ENCODE peak calls at places on chromosomes 13 and 19, in seven cellular contexts. X is HCT116, V is HepG2, J is H1, R is SK-N-SH, N is GM12878, H is K562. G is an unnamed sample.

GRCh38 chr13:30463820-30464495 is 1.8 kb downstream of the HMGB1 start:
- DNase-seq in X (no peak), V (peak), J (no peak), R (no peak), N (no peak), H (peak), G (peak)

GRCh38 chr19:18429717-18430416 is 8.1 kb downstream of the ISYNA1 start:
- DNase-seq in X (no peak), V (no peak), J (no peak), R (no peak), N (no peak), H (no peak), G (no peak)

GRCh38 chr13:29771247-29771646 is 79.2 kb downstream of the UBL3 start:
- DNase-seq in X (peak), V (peak), J (no peak), R (peak), N (no peak), H (peak), G (no peak)

GRCh38 chr19:9981406-9982260 is 28.7 kb downstream of the COL5A3 start:
- DNase-seq in X (no peak), V (no peak), J (no peak), R (no peak), N (no peak), H (no peak), G (no peak)

GRCh38 chr13:113404723-113405471 is 41.0 kb upstream of the GRTP1 start:
- DNase-seq in X (no peak), V (no peak), J (no peak), R (no peak), N (no peak), H (no peak), G (no peak)

GRCh38 chr13:40433577-40433976 is 232.9 kb downstream of the FOXO1 start:
- DNase-seq in X (no peak), V (no peak), J (no peak), R (no peak), N (no peak), H (no peak), G (no peak)

GRCh38 chr19:17553256-17553655 is 2.2 kb upstream of the COLGALT1 start:
- DNase-seq in X (no peak), V (no peak), J (no peak), R (no peak), N (no peak), H (peak), G (no peak)

GRCh38 chr19:30450945-30451344 is 78.8 kb downstream of the ZNF536 start:
- DNase-seq in X (no peak), V (no peak), J (no peak), R (no peak), N (no peak), H (no peak), G (no peak)

GRCh38 chr19:31263317-31263716 is 85.9 kb downstream of the TSHZ3 start:
- DNase-seq in X (no peak), V (no peak), J (no peak), R (peak), N (no peak), H (no peak), G (no peak)

GRCh38 chr19:17409990-17410389 is 4.6 kb upstream of the BST2 start:
- DNase-seq in X (no peak), V (no peak), J (no peak), R (no peak), N (no peak), H (no peak), G (no peak)

GRCh38 chr13:46683879-46684278 is 113.1 kb downstream of the ESD start:
- DNase-seq in X (no peak), V (no peak), J (no peak), R (no peak), N (no peak), H (no peak), G (no peak)

GRCh38 chr13:41317243-41317642 is 6.2 kb downstream of the NAA16 start:
- DNase-seq in X (no peak), V (no peak), J (no peak), R (no peak), N (no peak), H (no peak), G (no peak)

GRCh38 chr19:30516586-30516985 is 144.4 kb downstream of the ZNF536 start:
- DNase-seq in X (no peak), V (no peak), J (no peak), R (no peak), N (no peak), H (no peak), G (no peak)

GRCh38 chr19:7113233-7113632 is 43.7 kb downstream of the ZNF557 start:
- DNase-seq in X (no peak), V (no peak), J (no peak), R (no peak), N (no peak), H (no peak), G (no peak)

GRCh38 chr13:85093808-85094207 is 705.4 kb downstream of the SLITRK6 start:
- DNase-seq in X (peak), V (no peak), J (no peak), R (no peak), N (no peak), H (no peak), G (no peak)

GRCh38 chr13:46543307-46543706 is 9.7 kb upstream of the LRCH1 start:
- DNase-seq in X (no peak), V (no peak), J (no peak), R (no peak), N (no peak), H (no peak), G (no peak)

GRCh38 chr19:49678970-49679831 is 2.1 kb downstream of the PRMT1 start:
- DNase-seq in X (no peak), V (no peak), J (no peak), R (no peak), N (no peak), H (no peak), G (no peak)

GRCh38 chr13:51326782-51327181 is 12.7 kb upstream of the SERPINE3 start:
- DNase-seq in X (no peak), V (no peak), J (no peak), R (no peak), N (no peak), H (no peak), G (no peak)

GRCh38 chr13:101915333-101915732 is 462.9 kb downstream of the ITGBL1 start:
- DNase-seq in X (no peak), V (no peak), J (no peak), R (peak), N (no peak), H (no peak), G (no peak)

GRCh38 chr19:16394681-16395375 is 70.2 kb downstream of the KLF2 start:
- DNase-seq in X (no peak), V (no peak), J (no peak), R (no peak), N (no peak), H (no peak), G (no peak)

GRCh38 chr19:5978606-5979552 is 939 bp upstream of the RANBP3 start:
- DNase-seq in X (no peak), V (no peak), J (no peak), R (peak), N (no peak), H (peak), G (no peak)

GRCh38 chr19:48244289-48244688 is 11.4 kb downstream of the CARD8 start:
- DNase-seq in X (no peak), V (no peak), J (no peak), R (no peak), N (no peak), H (no peak), G (no peak)

GRCh38 chr19:50155520-50156109 is 7.5 kb downstream of the IZUMO2 start:
- DNase-seq in X (no peak), V (no peak), J (no peak), R (no peak), N (no peak), H (peak), G (no peak)

GRCh38 chr13:31105020-31105800 is 56.5 kb downstream of the HSPH1 start:
- DNase-seq in X (no peak), V (no peak), J (no peak), R (no peak), N (no peak), H (no peak), G (no peak)

GRCh38 chr19:39171479-39172465 is 25.0 kb upstream of the NCCRP1 start:
- DNase-seq in X (no peak), V (no peak), J (no peak), R (peak), N (no peak), H (no peak), G (no peak)
- TF ChIP-seq JUND in X (no peak), V (no peak), J (no peak), R (no peak), N (no peak), H (no peak), G (no peak)

GRCh38 chr19:13814550-13814949 is 19.3 kb downstream of the ZSWIM4 start:
- DNase-seq in X (no peak), V (no peak), J (no peak), R (no peak), N (no peak), H (no peak), G (no peak)

GRCh38 chr19:13817615-13818371 is 22.6 kb downstream of the ZSWIM4 start:
- DNase-seq in X (no peak), V (no peak), J (peak), R (no peak), N (no peak), H (peak), G (no peak)

GRCh38 chr19:13819242-13819641 is 24.0 kb downstream of the ZSWIM4 start:
- DNase-seq in X (no peak), V (no peak), J (no peak), R (no peak), N (no peak), H (no peak), G (no peak)

GRCh38 chr19:13813147-13813546 is 17.9 kb downstream of the ZSWIM4 start:
- DNase-seq in X (no peak), V (no peak), J (no peak), R (no peak), N (no peak), H (no peak), G (no peak)

DNA sequence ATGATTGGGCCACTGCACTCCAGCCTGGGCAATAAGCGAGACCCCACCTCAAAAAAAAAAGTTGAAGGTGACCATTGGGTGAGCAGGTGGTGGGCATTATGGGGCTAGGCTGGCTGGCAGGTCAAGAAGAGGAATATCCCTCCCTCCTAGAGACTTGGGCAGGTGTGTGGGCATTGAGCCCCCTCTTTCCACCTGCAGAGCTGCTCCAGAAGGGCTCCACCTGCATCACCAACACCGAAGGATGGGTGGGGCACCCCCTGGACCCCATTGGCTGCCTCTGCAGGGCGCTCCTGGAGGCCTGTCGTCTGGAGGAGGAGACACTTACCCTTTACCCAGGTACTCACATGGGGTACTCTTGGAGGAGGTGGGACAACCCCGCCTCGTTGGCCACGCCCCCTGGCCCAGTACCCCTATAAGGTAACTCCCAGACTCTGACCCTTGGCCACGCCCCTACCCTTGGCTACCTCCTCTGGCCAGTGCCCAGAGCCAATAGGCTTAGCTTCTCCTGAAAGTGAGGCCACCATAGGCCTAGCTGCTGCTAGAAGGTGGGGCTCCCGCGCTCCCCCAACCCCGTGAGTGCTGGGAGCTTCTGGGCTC is 21.9 kb downstream of the ZSWIM4 start:
- DNase-seq in X (no peak), V (no peak), J (peak), R (no peak), N (no peak), H (peak), G (no peak)
- TF ChIP-seq JUND in X (no peak), V (no peak), J (no peak), R (no peak), N (no peak), H (no peak), G (no peak)

DNA sequence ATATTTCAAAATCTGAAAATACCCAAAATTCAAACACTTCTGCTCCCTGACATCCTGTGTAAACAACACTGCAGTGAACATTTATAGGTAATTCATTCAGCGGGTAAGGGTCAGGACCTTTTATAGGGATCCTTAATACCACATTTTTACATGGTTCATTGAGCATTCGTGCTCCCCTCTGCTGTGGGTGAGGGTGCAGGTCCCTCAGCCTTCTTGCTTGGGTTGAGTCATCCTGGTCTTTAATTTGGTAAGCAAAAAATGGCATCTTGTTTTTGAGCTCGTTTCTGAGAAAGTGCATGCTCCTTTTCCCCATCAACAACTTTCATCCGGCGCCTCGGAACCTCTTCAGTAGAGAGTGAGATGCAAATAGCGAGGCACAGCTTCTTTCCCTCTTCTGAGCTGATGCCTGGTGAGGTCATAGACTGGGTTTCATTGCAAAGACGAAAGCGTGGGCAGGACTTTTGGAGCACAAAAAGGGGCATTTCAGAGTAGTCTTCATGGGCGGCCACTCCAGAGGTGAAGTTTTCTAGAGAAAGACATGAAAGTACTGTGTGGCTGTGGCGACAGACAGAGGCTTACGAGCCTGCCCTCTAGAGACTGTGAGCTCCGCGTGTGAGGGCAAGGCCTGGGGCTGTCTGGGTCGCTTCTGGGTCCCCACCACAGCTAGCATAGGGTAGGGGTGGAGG is 44.5 kb downstream of the BBC3 start:
- DNase-seq in X (no peak), V (no peak), J (no peak), R (peak), N (peak), H (no peak), G (no peak)
- TF ChIP-seq JUND in X (no peak), V (no peak), J (no peak), R (no peak), N (no peak), H (no peak), G (no peak)

GRCh38 chr19:33054623-33055022 is 10.1 kb downstream of the RHPN2 start:
- DNase-seq in X (peak), V (no peak), J (no peak), R (no peak), N (no peak), H (no peak), G (peak)

GRCh38 chr19:33052352-33052972 is 12.2 kb downstream of the RHPN2 start:
- DNase-seq in X (no peak), V (peak), J (no peak), R (no peak), N (no peak), H (no peak), G (no peak)

GRCh38 chr19:33050110-33050509 is 14.6 kb downstream of the RHPN2 start:
- DNase-seq in X (no peak), V (no peak), J (no peak), R (no peak), N (no peak), H (no peak), G (no peak)

GRCh38 chr19:33047422-33047821 is 17.3 kb downstream of the RHPN2 start:
- DNase-seq in X (peak), V (no peak), J (peak), R (no peak), N (no peak), H (peak), G (no peak)

DNA sequence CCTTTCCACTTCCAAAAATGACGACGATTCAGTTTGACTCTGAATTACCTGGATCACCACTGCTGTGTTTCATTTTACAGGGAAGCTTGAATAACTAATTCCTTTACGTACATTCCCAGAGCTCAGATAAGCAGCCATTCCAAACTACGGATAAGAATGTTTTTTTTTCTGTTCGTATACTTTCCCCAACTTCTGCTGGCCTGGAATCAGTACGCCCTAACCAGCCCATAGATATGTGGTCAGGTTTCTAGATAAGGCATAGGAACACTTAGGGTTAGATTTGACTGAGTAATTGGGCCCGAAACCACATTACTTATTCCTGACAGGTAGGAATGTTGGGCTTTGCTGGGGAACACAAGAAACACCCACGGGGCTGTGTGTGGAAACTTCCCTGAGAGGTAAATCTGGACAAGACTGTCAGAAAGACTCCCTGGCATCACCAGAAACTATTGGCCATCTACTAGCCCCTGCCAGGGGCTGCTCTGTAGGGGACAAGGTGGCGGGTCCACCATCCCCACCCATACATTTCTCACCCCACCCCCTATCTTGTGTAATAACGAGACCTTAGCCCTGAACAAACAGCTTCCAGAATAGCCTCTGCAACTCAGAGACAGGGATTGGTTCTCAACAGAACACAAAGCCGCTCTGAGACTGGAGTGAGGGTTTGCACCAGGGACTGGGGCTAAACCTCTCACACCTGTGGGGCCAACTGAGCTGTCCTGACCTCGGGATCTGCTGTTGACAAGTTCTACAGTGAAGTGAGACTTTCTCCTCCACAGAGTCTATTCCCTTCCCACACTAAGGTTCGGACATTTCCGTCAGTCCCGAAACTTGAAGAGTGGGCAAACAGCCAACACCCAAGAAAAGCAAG is 15.6 kb downstream of the RHPN2 start:
- DNase-seq in X (no peak), V (no peak), J (no peak), R (no peak), N (no peak), H (peak), G (no peak)
- TF ChIP-seq JUND in X (no peak), V (no peak), J (no peak), R (no peak), N (no peak), H (no peak), G (no peak)

DNA sequence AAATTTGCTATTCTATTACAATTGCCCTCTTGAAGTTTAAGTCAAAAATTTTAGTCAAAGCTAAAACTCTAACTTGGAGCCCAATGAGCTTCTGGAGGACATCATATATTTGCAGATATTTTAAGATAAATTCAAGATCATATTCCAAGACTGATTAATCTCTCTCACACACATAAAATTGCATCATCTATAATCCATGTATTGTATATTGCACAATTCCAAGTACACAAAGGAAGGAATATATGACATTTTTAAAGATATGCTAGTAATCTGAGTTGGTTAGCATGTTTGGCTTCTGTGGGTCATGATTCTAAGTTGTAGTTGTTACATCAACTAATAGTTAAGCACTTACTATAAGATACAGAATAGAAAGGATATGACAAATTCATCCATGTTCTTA is 53.3 kb downstream of the KCNRG start:
- DNase-seq in X (no peak), V (no peak), J (no peak), R (no peak), N (no peak), H (no peak), G (no peak)
- TF ChIP-seq JUND in X (no peak), V (no peak), J (no peak), R (no peak), N (no peak), H (no peak), G (no peak)

GRCh38 chr19:39554701-39555311 is 14.8 kb upstream of the EID2 start:
- DNase-seq in X (no peak), V (no peak), J (no peak), R (no peak), N (no peak), H (no peak), G (no peak)

GRCh38 chr19:39555883-39556282 is 15.9 kb upstream of the EID2 start:
- DNase-seq in X (no peak), V (no peak), J (no peak), R (no peak), N (no peak), H (no peak), G (no peak)

GRCh38 chr19:39563408-39563807 is 23.4 kb upstream of the EID2 start:
- DNase-seq in X (peak), V (no peak), J (peak), R (no peak), N (no peak), H (no peak), G (no peak)

GRCh38 chr19:39557791-39558622 is 18.0 kb upstream of the EID2 start:
- DNase-seq in X (no peak), V (peak), J (no peak), R (no peak), N (peak), H (no peak), G (peak)

GRCh38 chr19:39558623-39559117 is 18.7 kb upstream of the EID2 start:
- DNase-seq in X (no peak), V (no peak), J (no peak), R (no peak), N (no peak), H (no peak), G (no peak)
- TF ChIP-seq JUND in X (no peak), V (no peak), J (no peak), R (no peak), N (no peak), H (no peak), G (no peak)

DNA sequence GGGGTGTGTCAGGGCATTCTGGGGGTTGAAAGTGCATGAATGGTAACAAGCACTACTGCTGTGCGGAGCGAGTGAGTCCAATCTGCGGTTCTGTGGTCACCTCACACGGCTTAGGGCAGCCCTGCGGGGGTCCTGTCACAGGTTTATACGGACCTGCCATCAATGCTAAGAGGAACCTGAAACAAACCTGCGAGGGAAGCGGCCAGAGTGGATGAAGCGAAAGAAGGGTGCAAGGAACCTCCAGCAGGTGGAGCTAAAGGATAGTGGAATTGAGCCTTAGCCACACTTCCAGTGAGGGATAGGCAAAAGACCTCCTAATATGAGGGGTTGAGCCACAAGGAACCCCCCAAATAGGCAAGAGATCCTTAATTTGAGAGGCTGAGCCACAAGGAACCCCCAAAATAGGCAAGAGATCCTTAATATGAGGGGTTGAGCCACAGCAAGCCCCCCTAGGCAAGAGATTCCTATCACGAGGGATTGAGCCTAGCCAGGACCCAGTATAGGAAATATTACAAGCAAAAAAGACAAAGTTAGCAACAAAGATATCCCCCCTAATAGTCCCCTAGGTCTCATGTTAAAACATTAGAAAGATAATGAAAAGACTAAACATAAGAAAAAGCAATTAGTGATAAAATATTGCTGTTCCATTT is 6.3 kb upstream of the ZNF69 start:
- DNase-seq in X (peak), V (peak), J (peak), R (peak), N (peak), H (peak), G (peak)
- TF ChIP-seq JUND in X (no peak), V (no peak), J (no peak), R (no peak), N (no peak), H (no peak), G (no peak)

GRCh38 chr13:69820180-69820579 is 287.4 kb upstream of the ATXN8OS start:
- DNase-seq in X (no peak), V (no peak), J (no peak), R (peak), N (no peak), H (no peak), G (no peak)
- TF ChIP-seq JUND in X (no peak), V (no peak), J (no peak), R (no peak), N (no peak), H (no peak), G (no peak)